ENCODE peak calls at places on chromosome 16, in eight cellular contexts. One of them, this sample, is unnamed. For H3K27me3 and H3K4me1, the result is how much of the 10 kb centered on the place peaks cover.

GRCh38 chr16:31351937-31352315 is 3.0 kb upstream of the ITGAX start:
- DNase-seq in ovary: no peak
- DNase-seq in GM23248: peak
- DNase-seq in IMR-90: no peak
- DNase-seq in uterus: no peak
- DNase-seq in transverse colon: no peak
- DNase-seq in adrenal gland: no peak
- DNase-seq in aorta: no peak
- DNase-seq in this sample: no peak

GRCh38 chr16:66408181-66409048 is 18.7 kb upstream of the BEAN1 start:
- DNase-seq in ovary: no peak
- DNase-seq in GM23248: peak
- DNase-seq in IMR-90: peak
- DNase-seq in uterus: no peak
- DNase-seq in transverse colon: no peak
- DNase-seq in adrenal gland: peak
- DNase-seq in aorta: no peak
- DNase-seq in this sample: peak

GRCh38 chr16:49993579-49993978 is 31.4 kb upstream of the CNEP1R1 start:
- DNase-seq in ovary: no peak
- DNase-seq in GM23248: no peak
- DNase-seq in IMR-90: no peak
- DNase-seq in uterus: no peak
- DNase-seq in transverse colon: no peak
- DNase-seq in adrenal gland: no peak
- DNase-seq in aorta: no peak
- DNase-seq in this sample: no peak

GRCh38 chr16:4615389-4616046 is 830 bp upstream of the UBALD1 start:
- DNase-seq in ovary: peak
- DNase-seq in GM23248: no peak
- DNase-seq in IMR-90: no peak
- DNase-seq in uterus: peak
- DNase-seq in transverse colon: peak
- DNase-seq in adrenal gland: no peak
- DNase-seq in aorta: peak
- DNase-seq in this sample: no peak

GRCh38 chr16:48426244-48427135 is 41.3 kb upstream of the SIAH1 start:
- DNase-seq in ovary: no peak
- DNase-seq in GM23248: peak
- DNase-seq in IMR-90: peak
- DNase-seq in uterus: no peak
- DNase-seq in transverse colon: no peak
- DNase-seq in adrenal gland: no peak
- DNase-seq in aorta: no peak
- DNase-seq in this sample: no peak

GRCh38 chr16:15482068-15482747 is 47.8 kb downstream of the BMERB1 start:
- DNase-seq in ovary: peak
- DNase-seq in GM23248: peak
- DNase-seq in IMR-90: peak
- DNase-seq in uterus: peak
- DNase-seq in transverse colon: peak
- DNase-seq in adrenal gland: peak
- DNase-seq in aorta: no peak
- DNase-seq in this sample: peak

GRCh38 chr16:105521-105920 is 27.5 kb downstream of the MPG start:
- DNase-seq in ovary: no peak
- DNase-seq in GM23248: no peak
- DNase-seq in IMR-90: no peak
- DNase-seq in uterus: no peak
- DNase-seq in transverse colon: no peak
- DNase-seq in adrenal gland: no peak
- DNase-seq in aorta: no peak
- DNase-seq in this sample: no peak

GRCh38 chr16:73323880-73324279 is 276.0 kb upstream of the ZFHX3 start:
- DNase-seq in ovary: no peak
- DNase-seq in GM23248: no peak
- DNase-seq in IMR-90: no peak
- DNase-seq in uterus: no peak
- DNase-seq in transverse colon: no peak
- DNase-seq in adrenal gland: peak
- DNase-seq in aorta: no peak
- DNase-seq in this sample: no peak

GRCh38 chr16:27679899-27680298 is 130.0 kb downstream of the KATNIP start:
- DNase-seq in ovary: no peak
- DNase-seq in GM23248: no peak
- DNase-seq in IMR-90: no peak
- DNase-seq in uterus: no peak
- DNase-seq in transverse colon: no peak
- DNase-seq in adrenal gland: no peak
- DNase-seq in aorta: no peak
- DNase-seq in this sample: no peak

GRCh38 chr16:72427786-72428480 is 256.0 kb upstream of the PMFBP1 start:
- DNase-seq in ovary: no peak
- DNase-seq in GM23248: no peak
- DNase-seq in IMR-90: no peak
- DNase-seq in uterus: no peak
- DNase-seq in transverse colon: no peak
- DNase-seq in adrenal gland: no peak
- DNase-seq in aorta: no peak
- DNase-seq in this sample: no peak

DNA sequence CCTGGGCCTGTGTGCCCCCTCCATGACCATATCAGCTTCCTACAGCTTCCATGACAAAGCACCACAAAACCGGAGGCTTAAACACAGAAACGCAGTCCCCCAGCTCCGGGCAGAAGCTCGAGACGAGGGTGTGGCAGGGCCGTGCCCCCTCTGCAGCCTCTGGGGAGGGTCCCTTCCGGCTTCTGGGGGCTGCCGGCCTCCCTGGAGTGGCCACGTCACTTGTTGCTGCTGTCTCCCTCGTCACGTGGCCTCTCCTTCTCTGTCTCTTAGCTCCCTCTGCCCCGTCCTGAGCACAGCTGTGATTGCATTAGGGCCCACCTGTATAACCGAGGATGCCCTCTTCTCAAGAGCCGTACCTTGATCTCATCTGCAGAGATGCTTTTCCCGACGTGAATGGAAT is 64.6 kb downstream of the JPH3 start:
- DNase-seq in ovary: no peak
- DNase-seq in GM23248: no peak
- DNase-seq in IMR-90: no peak
- DNase-seq in uterus: no peak
- DNase-seq in transverse colon: no peak
- DNase-seq in adrenal gland: no peak
- DNase-seq in aorta: no peak
- DNase-seq in this sample: no peak
- H3K27me3 ChIP-seq in ovary: under half
- H3K27me3 ChIP-seq in GM23248: under half
- H3K27me3 ChIP-seq in IMR-90: half or more
- H3K27me3 ChIP-seq in uterus: under half
- H3K27me3 ChIP-seq in transverse colon: under half
- H3K27me3 ChIP-seq in adrenal gland: under half
- H3K27me3 ChIP-seq in aorta: under half
- H3K27me3 ChIP-seq in this sample: under half

GRCh38 chr16:10941127-10941933 is 938 bp downstream of the DEXI start:
- DNase-seq in ovary: peak
- DNase-seq in GM23248: no peak
- DNase-seq in IMR-90: no peak
- DNase-seq in uterus: no peak
- DNase-seq in transverse colon: peak
- DNase-seq in adrenal gland: no peak
- DNase-seq in aorta: no peak
- DNase-seq in this sample: no peak

GRCh38 chr16:10939649-10940206 is 2.5 kb downstream of the DEXI start:
- DNase-seq in ovary: no peak
- DNase-seq in GM23248: no peak
- DNase-seq in IMR-90: no peak
- DNase-seq in uterus: no peak
- DNase-seq in transverse colon: no peak
- DNase-seq in adrenal gland: no peak
- DNase-seq in aorta: no peak
- DNase-seq in this sample: no peak

GRCh38 chr16:10938844-10939648 is 3.2 kb downstream of the DEXI start:
- DNase-seq in ovary: no peak
- DNase-seq in GM23248: no peak
- DNase-seq in IMR-90: no peak
- DNase-seq in uterus: no peak
- DNase-seq in transverse colon: no peak
- DNase-seq in adrenal gland: no peak
- DNase-seq in aorta: no peak
- DNase-seq in this sample: no peak

GRCh38 chr16:10942352-10943297 is at the start of gene DEXI:
- DNase-seq in ovary: peak
- DNase-seq in GM23248: peak
- DNase-seq in IMR-90: peak
- DNase-seq in uterus: peak
- DNase-seq in transverse colon: peak
- DNase-seq in adrenal gland: peak
- DNase-seq in aorta: peak
- DNase-seq in this sample: peak

DNA sequence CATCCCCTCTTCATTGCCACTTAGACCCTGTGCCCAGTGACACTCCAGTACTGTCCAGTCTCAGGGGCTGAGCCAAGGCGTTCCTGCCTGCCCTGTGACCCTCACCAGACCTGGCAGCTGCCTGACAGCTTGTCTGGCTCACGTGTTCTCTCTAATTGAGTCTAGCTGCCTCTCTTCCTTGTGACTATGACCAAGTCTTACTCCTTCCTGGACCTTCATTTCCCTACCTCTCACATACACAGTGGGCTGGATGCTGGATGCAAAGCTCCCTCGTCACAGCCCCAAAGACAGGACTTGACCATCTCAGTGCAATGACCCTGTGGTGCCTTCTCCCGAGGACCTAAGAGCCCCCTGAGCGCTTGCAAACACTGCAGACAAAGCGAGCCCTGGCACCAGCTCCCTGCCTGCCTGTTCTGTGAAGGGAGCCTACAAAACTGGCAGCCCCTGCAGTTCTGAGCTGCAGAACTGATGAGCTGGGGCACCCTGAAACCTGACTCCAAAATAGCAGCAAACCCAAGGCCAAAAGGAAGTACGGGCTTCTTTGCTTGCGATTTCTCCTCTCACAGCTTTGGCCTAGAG is 1.7 kb downstream of the DEXI start:
- DNase-seq in ovary: peak
- DNase-seq in GM23248: peak
- DNase-seq in IMR-90: peak
- DNase-seq in uterus: no peak
- DNase-seq in transverse colon: no peak
- DNase-seq in adrenal gland: peak
- DNase-seq in aorta: no peak
- DNase-seq in this sample: no peak
- H3K27ac ChIP-seq in ovary: peak
- H3K27ac ChIP-seq in GM23248: peak
- H3K27ac ChIP-seq in IMR-90: peak
- H3K27ac ChIP-seq in uterus: peak
- H3K27ac ChIP-seq in transverse colon: peak
- H3K27ac ChIP-seq in adrenal gland: no peak
- H3K27ac ChIP-seq in aorta: no peak
- H3K27ac ChIP-seq in this sample: no peak

DNA sequence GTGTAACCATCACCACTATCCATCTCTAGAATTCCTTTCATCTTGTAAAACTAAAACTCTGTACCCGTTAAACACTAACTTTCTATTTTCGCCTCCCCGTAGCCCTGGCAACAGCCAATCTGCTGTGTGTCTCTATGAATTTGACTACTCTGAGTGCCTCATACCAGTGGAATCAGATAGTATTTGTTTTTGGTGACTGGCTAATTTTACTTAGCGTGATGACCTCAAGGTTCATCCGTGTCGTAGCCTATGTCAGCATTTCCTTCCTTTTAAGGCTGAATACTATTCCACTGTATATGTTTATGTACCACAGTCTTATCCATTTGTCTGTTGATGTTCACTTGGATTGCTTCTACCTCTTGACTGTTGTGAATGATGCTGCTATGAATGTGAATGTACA is 18.3 kb downstream of the CHD9 start:
- DNase-seq in ovary: no peak
- DNase-seq in GM23248: no peak
- DNase-seq in IMR-90: no peak
- DNase-seq in uterus: no peak
- DNase-seq in transverse colon: no peak
- DNase-seq in adrenal gland: no peak
- DNase-seq in aorta: no peak
- DNase-seq in this sample: no peak
- H3K4me1 ChIP-seq in ovary: under half
- H3K4me1 ChIP-seq in GM23248: under half
- H3K4me1 ChIP-seq in IMR-90: under half
- H3K4me1 ChIP-seq in uterus: under half
- H3K4me1 ChIP-seq in transverse colon: under half
- H3K4me1 ChIP-seq in adrenal gland: under half
- H3K4me1 ChIP-seq in aorta: under half
- H3K4me1 ChIP-seq in this sample: under half

GRCh38 chr16:20850981-20851380 is 44.7 kb downstream of the REXO5 start:
- DNase-seq in ovary: no peak
- DNase-seq in GM23248: peak
- DNase-seq in IMR-90: peak
- DNase-seq in uterus: no peak
- DNase-seq in transverse colon: no peak
- DNase-seq in adrenal gland: no peak
- DNase-seq in aorta: no peak
- DNase-seq in this sample: no peak

GRCh38 chr16:20851601-20852000 is 45.3 kb downstream of the REXO5 start:
- DNase-seq in ovary: peak
- DNase-seq in GM23248: peak
- DNase-seq in IMR-90: peak
- DNase-seq in uterus: peak
- DNase-seq in transverse colon: peak
- DNase-seq in adrenal gland: peak
- DNase-seq in aorta: peak
- DNase-seq in this sample: no peak

GRCh38 chr16:20853981-20854620 is 46.1 kb downstream of the DCUN1D3 start:
- DNase-seq in ovary: no peak
- DNase-seq in GM23248: peak
- DNase-seq in IMR-90: no peak
- DNase-seq in uterus: no peak
- DNase-seq in transverse colon: no peak
- DNase-seq in adrenal gland: no peak
- DNase-seq in aorta: no peak
- DNase-seq in this sample: no peak

GRCh38 chr16:20854963-20855362 is 45.2 kb downstream of the DCUN1D3 start:
- DNase-seq in ovary: no peak
- DNase-seq in GM23248: no peak
- DNase-seq in IMR-90: no peak
- DNase-seq in uterus: no peak
- DNase-seq in transverse colon: no peak
- DNase-seq in adrenal gland: no peak
- DNase-seq in aorta: no peak
- DNase-seq in this sample: no peak

DNA sequence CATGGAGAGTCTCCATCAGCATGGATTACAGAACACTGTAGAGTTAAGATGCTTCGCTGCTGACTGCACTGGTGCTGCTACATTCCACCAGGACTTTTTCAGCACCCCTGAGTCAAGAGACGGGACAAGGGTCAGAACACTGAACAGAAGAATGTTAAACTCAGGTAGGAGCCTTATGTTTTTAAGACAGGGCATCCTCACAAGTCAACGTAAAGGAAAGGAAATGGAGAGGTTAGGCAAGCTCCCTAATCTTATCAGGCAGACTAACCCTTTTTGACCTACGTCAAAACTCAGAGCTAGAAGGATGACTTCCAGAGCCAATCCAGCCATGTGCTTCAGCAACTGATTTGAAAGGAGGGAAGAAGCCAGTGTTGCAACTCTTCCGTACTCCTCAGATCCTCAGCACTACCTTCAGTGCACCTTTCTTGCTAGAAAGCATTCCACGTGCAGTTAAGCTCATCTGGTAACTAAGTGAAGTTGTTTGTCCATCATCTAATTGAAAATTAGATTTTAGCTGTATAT is 46.8 kb downstream of the REXO5 start:
- DNase-seq in ovary: no peak
- DNase-seq in GM23248: no peak
- DNase-seq in IMR-90: no peak
- DNase-seq in uterus: no peak
- DNase-seq in transverse colon: no peak
- DNase-seq in adrenal gland: no peak
- DNase-seq in aorta: no peak
- DNase-seq in this sample: no peak
- H3K27me3 ChIP-seq in ovary: under half
- H3K27me3 ChIP-seq in GM23248: under half
- H3K27me3 ChIP-seq in IMR-90: under half
- H3K27me3 ChIP-seq in uterus: under half
- H3K27me3 ChIP-seq in transverse colon: under half
- H3K27me3 ChIP-seq in adrenal gland: under half
- H3K27me3 ChIP-seq in aorta: under half
- H3K27me3 ChIP-seq in this sample: under half

This sample was measured in CD4-positive, CD25-positive, alpha-beta regulatory T cell.